ENCODE peak calls at places on chromosomes 7 and 10, in nine cellular contexts. Z is NCI-H460; E is type B pancreatic cell; W is stimulated activated CD8-positive, alpha-beta memory T cell treated with anti-CD3 and anti-CD28 coated beads, Interleukin-12 subunit alpha, Interleukin-12 subunit beta, amount 100 ng/mL, for 1 hour; D is endothelial cell; Q is dorsolateral prefrontal cortex; N is NCI-H69; C is epithelial cell of prostate; V is AG04449. I is an unnamed sample.

GRCh38 chr7:151836191-151836926 is 40.6 kb downstream of the PRKAG2 start:
- DNase-seq in Z (no peak), N (no peak), W (no peak), D (no peak), C (no peak), V (no peak), E (no peak), Q (no peak), I (no peak)

GRCh38 chr7:20408467-20408826 is 77.7 kb downstream of the ITGB8 start:
- DNase-seq in Z (no peak), W (no peak), D (no peak), C (no peak), E (no peak), Q (no peak), V (no peak), N (peak), I (no peak)

GRCh38 chr7:144437370-144438191 is 34.1 kb upstream of the NOBOX start:
- DNase-seq in E (no peak), V (peak), D (peak), Q (peak), C (peak), W (peak), N (peak), Z (peak), I (peak)

GRCh38 chr10:88270061-88270808 is 312.9 kb downstream of the RNLS start:
- DNase-seq in V (no peak), N (no peak), C (no peak), D (no peak), Z (no peak), E (no peak), Q (no peak), W (no peak), I (no peak)

GRCh38 chr10:58712982-58713381 is 200.3 kb downstream of the BICC1 start:
- DNase-seq in Q (no peak), D (no peak), Z (no peak), W (no peak), V (no peak), E (no peak), N (no peak), C (no peak), I (peak)

GRCh38 chr10:129952771-129953489 is 11.1 kb downstream of the EBF3 start:
- DNase-seq in N (peak), C (no peak), Z (no peak), Q (no peak), V (no peak), E (no peak), D (no peak), W (no peak), I (no peak)

GRCh38 chr7:100889761-100890639 is 485 bp upstream of the UFSP1 start:
- DNase-seq in Q (peak), N (peak), C (peak), W (peak), V (no peak), D (peak), E (peak), Z (peak), I (peak)

GRCh38 chr10:49359349-49360231 is 36.3 kb downstream of the DRGX start:
- DNase-seq in V (no peak), C (no peak), Q (no peak), Z (no peak), E (no peak), D (peak), N (peak), W (no peak), I (peak)

GRCh38 chr10:85607296-85607695 is 759.3 kb downstream of the GRID1 start:
- DNase-seq in E (peak), V (no peak), Z (no peak), N (no peak), C (no peak), W (no peak), D (no peak), Q (no peak), I (no peak)

GRCh38 chr10:3330687-3331086 is 158.1 kb upstream of the PITRM1 start:
- DNase-seq in D (no peak), E (no peak), Z (no peak), V (no peak), W (no peak), C (peak), Q (no peak), N (no peak), I (no peak)

GRCh38 chr7:22826593-22826992 is 3.9 kb upstream of the TOMM7 start:
- DNase-seq in W (no peak), V (no peak), D (no peak), N (peak), Q (no peak), Z (no peak), C (no peak), E (no peak), I (no peak)

GRCh38 chr10:78171633-78172032 is 138.0 kb downstream of the RPS24 start:
- DNase-seq in Q (no peak), Z (no peak), W (no peak), D (no peak), V (no peak), N (peak), C (no peak), E (no peak), I (no peak)

GRCh38 chr7:45241339-45242109 is 83.9 kb downstream of the RAMP3 start:
- DNase-seq in D (no peak), V (no peak), W (no peak), Q (no peak), Z (peak), E (no peak), N (no peak), C (no peak), I (no peak)

GRCh38 chr10:69494626-69495558 is 43.6 kb downstream of the TSPAN15 start:
- DNase-seq in C (no peak), Q (peak), W (no peak), N (no peak), D (no peak), E (no peak), Z (no peak), V (no peak), I (peak)

GRCh38 chr7:117025891-117026290 is 72.6 kb downstream of the ST7 start:
- DNase-seq in C (no peak), Q (no peak), D (no peak), V (no peak), Z (no peak), N (peak), E (no peak), W (no peak), I (no peak)

GRCh38 chr7:27189560-27190283 is 4.7 kb upstream of the HOXA11 start:
- DNase-seq in W (no peak), Q (no peak), E (no peak), C (no peak), Z (no peak), V (no peak), D (no peak), N (peak), I (peak)

GRCh38 chr7:120729300-120729699 is 128.6 kb downstream of the TSPAN12 start:
- DNase-seq in D (no peak), W (no peak), Z (no peak), E (no peak), Q (no peak), V (no peak), C (no peak), N (peak), I (no peak)

GRCh38 chr7:105131033-105131656 is 117.1 kb downstream of the KMT2E start:
- DNase-seq in V (no peak), E (no peak), Q (no peak), Z (no peak), D (no peak), N (no peak), W (no peak), C (no peak), I (peak)

GRCh38 chr10:80015911-80016590 is 62.4 kb upstream of the TMEM254 start:
- DNase-seq in C (no peak), W (no peak), D (no peak), N (no peak), V (no peak), Q (no peak), Z (no peak), E (no peak), I (no peak)

GRCh38 chr10:45578384-45578946 is 94.1 kb downstream of the ZFAND4 start:
- DNase-seq in D (no peak), V (no peak), C (no peak), E (no peak), N (no peak), Q (no peak), Z (no peak), W (no peak), I (no peak)

GRCh38 chr7:132275811-132276210 is 300.5 kb downstream of the PLXNA4 start:
- DNase-seq in D (no peak), E (no peak), Z (no peak), W (no peak), C (no peak), V (no peak), Q (no peak), N (no peak), I (no peak)

GRCh38 chr10:49559476-49559875 is 20.6 kb upstream of the ERCC6 start:
- DNase-seq in Z (no peak), D (no peak), E (no peak), C (no peak), Q (no peak), N (no peak), V (no peak), W (no peak), I (no peak)

GRCh38 chr7:116585392-116585791 is 60.6 kb downstream of the CAV1 start:
- DNase-seq in N (no peak), E (no peak), D (no peak), C (no peak), W (no peak), Q (no peak), Z (no peak), V (no peak), I (no peak)

GRCh38 chr10:69345890-69346474 is 67.7 kb downstream of the HK1 start:
- DNase-seq in W (no peak), Z (no peak), Q (no peak), V (no peak), C (no peak), E (no peak), D (no peak), N (peak), I (no peak)

GRCh38 chr10:25028711-25029110 is 12.3 kb downstream of the THNSL1 start:
- DNase-seq in Z (no peak), C (no peak), E (no peak), V (no peak), W (no peak), D (no peak), Q (no peak), N (no peak), I (no peak)

GRCh38 chr7:22325671-22326070 is 31.3 kb downstream of the RAPGEF5 start:
- DNase-seq in C (no peak), E (no peak), Q (no peak), Z (no peak), D (no peak), V (no peak), W (no peak), N (peak), I (peak)

GRCh38 chr10:9228770-9229169 is 1174.3 kb downstream of the GATA3 start:
- DNase-seq in V (no peak), E (no peak), C (no peak), W (no peak), Z (no peak), D (no peak), Q (no peak), N (no peak), I (no peak)

GRCh38 chr7:137760111-137760510 is 86.7 kb downstream of the DGKI start:
- DNase-seq in E (no peak), D (no peak), C (no peak), N (peak), V (no peak), W (no peak), Q (peak), Z (no peak), I (peak)

GRCh38 chr7:151808296-151809155 is 68.4 kb downstream of the PRKAG2 start:
- DNase-seq in D (no peak), W (no peak), Z (peak), Q (no peak), E (no peak), V (no peak), C (no peak), N (peak), I (peak)

GRCh38 chr10:69835875-69836727 is 34.4 kb downstream of the COL13A1 start:
- DNase-seq in N (peak), C (no peak), Q (no peak), Z (no peak), D (no peak), E (no peak), V (no peak), W (no peak), I (peak)

GRCh38 chr7:45568536-45569289 is 5.5 kb upstream of the ADCY1 start:
- DNase-seq in V (no peak), C (no peak), W (no peak), E (peak), N (no peak), Z (no peak), Q (no peak), D (no peak), I (no peak)

GRCh38 chr10:133445268-133445732 is 8.4 kb upstream of the SCART1 start:
- DNase-seq in N (no peak), Z (no peak), E (peak), Q (no peak), D (no peak), C (no peak), W (no peak), V (no peak), I (no peak)

GRCh38 chr7:99729501-99730261 is 5.3 kb downstream of the CYP3A7 start:
- DNase-seq in V (no peak), Q (no peak), N (no peak), D (no peak), C (peak), W (no peak), E (no peak), Z (no peak), I (no peak)

GRCh38 chr7:4883352-4884144 is at the start of gene RADIL:
- DNase-seq in E (peak), V (peak), Z (peak), Q (peak), D (peak), C (peak), N (peak), W (peak), I (peak)

I was measured in left kidney.